ENCODE peak calls at places on chromosomes 2 and 18, in nine cellular contexts. M is left ventricle myocardium superior; W is NCI-H1092 treated with DMSO at 0.1 percent for 48 hours; D is activated naive CD8-positive, alpha-beta T cell treated with anti-CD3 and anti-CD28 coated beads for 36 hours; C is GM04504; H is activated CD4-positive, alpha-beta T cell treated with anti-CD3 and anti-CD28 coated beads, Interleukin-2, amount 50 U/mL, for 1 hour; Q is T-cell; N is NCI-H2081; L is tibial artery. K is an unnamed sample.

GRCh38 chr2:109410021-109410815 is 203.5 kb downstream of the SEPTIN10 start:
- DNase-seq in H (no peak), L (no peak), W (no peak), M (no peak), C (no peak), D (no peak), N (no peak), Q (no peak), K (no peak)

GRCh38 chr2:172672999-172673726 is 62.5 kb upstream of the RAPGEF4 start:
- DNase-seq in D (no peak), H (no peak), N (no peak), L (no peak), W (no peak), M (no peak), C (no peak), Q (no peak), K (no peak)

GRCh38 chr2:216533504-216534068 is 34.9 kb downstream of the RPL37A start:
- DNase-seq in C (no peak), H (no peak), N (no peak), W (no peak), M (no peak), Q (no peak), D (no peak), L (no peak), K (no peak)

GRCh38 chr2:240787521-240788472 is 32.2 kb downstream of the KIF1A start:
- DNase-seq in N (no peak), C (no peak), M (peak; percentile 12), W (no peak), Q (no peak), L (no peak), H (no peak), D (no peak), K (no peak)

GRCh38 chr2:144515694-144516416 is 4.1 kb downstream of the ZEB2 start:
- DNase-seq in D (peak; percentile 55), H (no peak), W (no peak), C (no peak), M (peak; percentile 68), Q (no peak), N (no peak), L (peak; percentile 77), K (peak; percentile 42)

GRCh38 chr2:69789129-69789528 is 40.3 kb upstream of the GMCL1 start:
- DNase-seq in D (no peak), H (no peak), Q (no peak), N (no peak), L (no peak), W (no peak), C (peak; percentile 85), M (no peak), K (no peak)

GRCh38 chr2:42063383-42064171 is 15.8 kb downstream of the PKDCC start:
- DNase-seq in N (no peak), L (no peak), W (no peak), C (peak; percentile 77), D (no peak), Q (no peak), H (no peak), M (no peak), K (no peak)

GRCh38 chr2:154992826-154993225 is 294.3 kb downstream of the KCNJ3 start:
- DNase-seq in N (peak; percentile 15), W (no peak), C (no peak), H (no peak), M (no peak), L (no peak), Q (no peak), D (no peak), K (no peak)

GRCh38 chr2:20588918-20589871 is 61.7 kb downstream of the HS1BP3 start:
- DNase-seq in D (no peak), C (no peak), N (no peak), W (no peak), L (peak; percentile 57), H (no peak), Q (no peak), M (no peak), K (no peak)

GRCh38 chr2:113080134-113080533 is 12.4 kb downstream of the IL1F10 start:
- DNase-seq in Q (no peak), N (no peak), H (peak; percentile 22), W (peak; percentile 15), M (no peak), D (peak; percentile 45), C (no peak), L (no peak), K (peak; percentile 73)

GRCh38 chr18:21406111-21406510 is 164.1 kb downstream of the GREB1L start:
- DNase-seq in C (no peak), H (no peak), N (no peak), W (no peak), M (no peak), D (no peak), Q (no peak), L (no peak), K (no peak)

GRCh38 chr2:27174638-27175037 is 25.8 kb downstream of the TCF23 start:
- DNase-seq in N (no peak), C (no peak), M (no peak), H (no peak), L (no peak), D (no peak), Q (no peak), W (no peak), K (no peak)

GRCh38 chr2:34126279-34126678 is 527.2 kb upstream of the FAM98A start:
- DNase-seq in W (no peak), D (no peak), Q (no peak), M (no peak), L (no peak), H (no peak), N (no peak), C (no peak), K (no peak)

GRCh38 chr2:114807666-114808065 is 365.2 kb downstream of the DPP10 start:
- DNase-seq in M (no peak), D (no peak), L (no peak), N (no peak), H (no peak), W (peak; percentile 36), Q (no peak), C (no peak), K (no peak)

GRCh38 chr2:168247341-168248305 is at the start of gene STK39:
- DNase-seq in Q (peak; percentile 56), M (peak; percentile 87), L (peak; percentile 84), W (peak; percentile 72), N (peak; percentile 72), D (peak; percentile 83), C (peak; percentile 47), H (peak; percentile 71), K (peak; percentile 73)

GRCh38 chr2:32947484-32948143 is 861 bp downstream of the LTBP1 start:
- DNase-seq in D (peak; percentile 34), H (no peak), N (no peak), L (peak; percentile 78), C (no peak), M (peak; percentile 71), Q (no peak), W (no peak), K (peak; percentile 30)

GRCh38 chr18:4125939-4126250 is 329.2 kb downstream of the DLGAP1 start:
- DNase-seq in C (no peak), D (no peak), M (no peak), L (no peak), W (peak; percentile 36), H (no peak), Q (no peak), N (no peak), K (no peak)

GRCh38 chr2:30886101-30886500 is 78.9 kb upstream of the CAPN13 start:
- DNase-seq in N (no peak), D (no peak), H (no peak), M (no peak), C (no peak), Q (no peak), L (no peak), W (no peak), K (no peak)

GRCh38 chr2:28568533-28568932 is 72.7 kb downstream of the PLB1 start:
- DNase-seq in D (no peak), W (no peak), N (no peak), L (no peak), C (no peak), H (no peak), M (no peak), Q (no peak), K (no peak)

GRCh38 chr18:3213231-3214059 is 6.3 kb downstream of the MYOM1 start:
- DNase-seq in H (no peak), N (no peak), W (no peak), L (no peak), D (no peak), Q (no peak), C (no peak), M (no peak), K (peak; percentile 38)

GRCh38 chr2:46964835-46965560 is 49.4 kb upstream of the MCFD2 start:
- DNase-seq in H (no peak), D (no peak), W (no peak), M (no peak), C (no peak), L (no peak), Q (no peak), N (no peak), K (no peak)

K was measured in activated naive CD4-positive, alpha-beta T cell treated with anti-CD3 and anti-CD28 coated beads for 36 hours.